ENCODE peak calls at places on chromosomes 2 and 18, in eight cellular contexts. D is tibial artery, Z is kidney, Y is IMR-90, P is GM23338, T is heart left ventricle, M is Peyer's patch, J is PC-9. N is an unnamed sample. For H3K36me3, the result is how much of the 10 kb centered on the place peaks cover.

GRCh38 chr2:21372654-21373053 is 248.9 kb downstream of the TDRD15 start:
- DNase-seq in D (no peak), Z (no peak), Y (peak), P (peak), T (no peak), M (no peak), J (no peak), N (no peak)

GRCh38 chr2:173513117-173513516 is 158.4 kb downstream of the CDCA7 start:
- DNase-seq in D (no peak), Z (no peak), Y (no peak), P (no peak), T (no peak), M (no peak), J (no peak), N (no peak)

GRCh38 chr2:127568128-127568527 is 32.6 kb downstream of the MYO7B start:
- DNase-seq in D (no peak), Z (peak), Y (no peak), P (no peak), T (no peak), M (peak), J (no peak), N (no peak)

GRCh38 chr2:100799701-100800100 is 20.2 kb upstream of the NPAS2 start:
- DNase-seq in D (no peak), Z (no peak), Y (no peak), P (no peak), T (no peak), M (no peak), J (no peak), N (no peak)

GRCh38 chr2:240256704-240257637 is 116.5 kb upstream of the OTOS start:
- DNase-seq in D (no peak), Z (peak), Y (no peak), P (no peak), T (no peak), M (no peak), J (no peak), N (no peak)

GRCh38 chr2:204110250-204111183 is 174.0 kb downstream of the ICOS start:
- DNase-seq in D (no peak), Z (no peak), Y (no peak), P (no peak), T (peak), M (peak), J (no peak), N (peak)

GRCh38 chr18:111292-112014 is 46.9 kb upstream of the USP14 start:
- DNase-seq in D (peak), Z (peak), Y (peak), P (peak), T (peak), M (peak), J (peak), N (peak)

GRCh38 chr18:51630706-51631105 is 433.2 kb upstream of the MEX3C start:
- DNase-seq in D (no peak), Z (no peak), Y (no peak), P (no peak), T (no peak), M (no peak), J (no peak), N (no peak)

GRCh38 chr2:38871432-38871831 is 4.3 kb downstream of the DHX57 start:
- DNase-seq in D (no peak), Z (no peak), Y (no peak), P (no peak), T (no peak), M (no peak), J (no peak), N (no peak)

GRCh38 chr2:134911386-134911785 is 7.2 kb upstream of the CCNT2 start:
- DNase-seq in D (no peak), Z (no peak), Y (no peak), P (no peak), T (no peak), M (no peak), J (no peak), N (no peak)

GRCh38 chr2:216833076-216833475 is 26.8 kb downstream of the TNP1 start:
- DNase-seq in D (peak), Z (peak), Y (no peak), P (no peak), T (no peak), M (no peak), J (no peak), N (no peak)

GRCh38 chr2:71101656-71102055 is 28.4 kb downstream of the MCEE start:
- DNase-seq in D (no peak), Z (no peak), Y (peak), P (no peak), T (no peak), M (no peak), J (no peak), N (no peak)

GRCh38 chr2:74739733-74740241 is 85.7 kb downstream of the SEMA4F start:
- DNase-seq in D (no peak), Z (no peak), Y (no peak), P (no peak), T (no peak), M (no peak), J (no peak), N (no peak)

GRCh38 chr2:144412727-144413126 is 107.2 kb downstream of the ZEB2 start:
- DNase-seq in D (no peak), Z (no peak), Y (no peak), P (no peak), T (no peak), M (no peak), J (no peak), N (no peak)

GRCh38 chr2:48420512-48421197 is 109.3 kb upstream of the STON1 start:
- DNase-seq in D (peak), Z (peak), Y (peak), P (peak), T (peak), M (peak), J (peak), N (peak)

GRCh38 chr2:74922592-74923227 is 35.7 kb upstream of the POLE4 start:
- DNase-seq in D (no peak), Z (no peak), Y (peak), P (no peak), T (no peak), M (no peak), J (no peak), N (no peak)

GRCh38 chr2:156321243-156321904 is 11.1 kb downstream of the NR4A2 start:
- DNase-seq in D (no peak), Z (peak), Y (no peak), P (peak), T (peak), M (peak), J (no peak), N (peak)

GRCh38 chr2:72892506-72893173 is 5.4 kb downstream of the SPR start:
- DNase-seq in D (no peak), Z (peak), Y (peak), P (peak), T (peak), M (peak), J (peak), N (peak)

GRCh38 chr2:45823723-45824206 is 172.3 kb downstream of the PRKCE start:
- DNase-seq in D (peak), Z (peak), Y (no peak), P (no peak), T (peak), M (no peak), J (no peak), N (no peak)

GRCh38 chr2:201167546-201167945 is 15.4 kb upstream of the CASP10 start:
- DNase-seq in D (no peak), Z (no peak), Y (no peak), P (no peak), T (no peak), M (no peak), J (no peak), N (no peak)

GRCh38 chr2:127705281-127706065 is 4.2 kb downstream of the SFT2D3 start:
- DNase-seq in D (no peak), Z (no peak), Y (peak), P (no peak), T (no peak), M (no peak), J (no peak), N (no peak)

GRCh38 chr2:194319222-194319992 is 1337.6 kb upstream of the SLC39A10 start:
- DNase-seq in D (no peak), Z (no peak), Y (no peak), P (peak), T (no peak), M (no peak), J (no peak), N (no peak)

GRCh38 chr2:28588231-28588725 is 92.4 kb downstream of the PLB1 start:
- DNase-seq in D (no peak), Z (no peak), Y (no peak), P (no peak), T (no peak), M (no peak), J (no peak), N (no peak)

GRCh38 chr2:121140734-121141133 is 144.3 kb downstream of the TFCP2L1 start:
- DNase-seq in D (no peak), Z (no peak), Y (no peak), P (no peak), T (no peak), M (no peak), J (peak), N (no peak)

GRCh38 chr2:29372185-29372584 is 257.0 kb downstream of the CLIP4 start:
- DNase-seq in D (no peak), Z (no peak), Y (no peak), P (no peak), T (no peak), M (no peak), J (no peak), N (no peak)

GRCh38 chr2:100397976-100398375 is 19.5 kb downstream of the CHST10 start:
- DNase-seq in D (no peak), Z (no peak), Y (no peak), P (no peak), T (no peak), M (no peak), J (no peak), N (no peak)

GRCh38 chr2:130368786-130369185 is 12.9 kb downstream of the PTPN18 start:
- DNase-seq in D (no peak), Z (no peak), Y (no peak), P (no peak), T (no peak), M (peak), J (no peak), N (no peak)

GRCh38 chr2:229174794-229175529 is 96.1 kb downstream of the PID1 start:
- DNase-seq in D (no peak), Z (no peak), Y (peak), P (no peak), T (no peak), M (no peak), J (no peak), N (no peak)

GRCh38 chr18:76688724-76689472 is 133.5 kb upstream of the ZNF236 start:
- DNase-seq in D (no peak), Z (no peak), Y (no peak), P (no peak), T (no peak), M (no peak), J (no peak), N (no peak)

GRCh38 chr2:14015113-14015512 is 617.4 kb upstream of the LRATD1 start:
- DNase-seq in D (no peak), Z (no peak), Y (no peak), P (no peak), T (no peak), M (no peak), J (no peak), N (no peak)

GRCh38 chr2:191032588-191033429 is 18.8 kb upstream of the STAT1 start:
- DNase-seq in D (no peak), Z (no peak), Y (no peak), P (no peak), T (no peak), M (no peak), J (no peak), N (no peak)

GRCh38 chr2:201950606-201951005 is 83.0 kb upstream of the FZD7 start:
- DNase-seq in D (no peak), Z (no peak), Y (peak), P (no peak), T (no peak), M (no peak), J (no peak), N (no peak)

GRCh38 chr2:204538179-204539009 is 6.9 kb upstream of the PARD3B start:
- DNase-seq in D (peak), Z (no peak), Y (peak), P (peak), T (no peak), M (no peak), J (no peak), N (no peak)

DNA sequence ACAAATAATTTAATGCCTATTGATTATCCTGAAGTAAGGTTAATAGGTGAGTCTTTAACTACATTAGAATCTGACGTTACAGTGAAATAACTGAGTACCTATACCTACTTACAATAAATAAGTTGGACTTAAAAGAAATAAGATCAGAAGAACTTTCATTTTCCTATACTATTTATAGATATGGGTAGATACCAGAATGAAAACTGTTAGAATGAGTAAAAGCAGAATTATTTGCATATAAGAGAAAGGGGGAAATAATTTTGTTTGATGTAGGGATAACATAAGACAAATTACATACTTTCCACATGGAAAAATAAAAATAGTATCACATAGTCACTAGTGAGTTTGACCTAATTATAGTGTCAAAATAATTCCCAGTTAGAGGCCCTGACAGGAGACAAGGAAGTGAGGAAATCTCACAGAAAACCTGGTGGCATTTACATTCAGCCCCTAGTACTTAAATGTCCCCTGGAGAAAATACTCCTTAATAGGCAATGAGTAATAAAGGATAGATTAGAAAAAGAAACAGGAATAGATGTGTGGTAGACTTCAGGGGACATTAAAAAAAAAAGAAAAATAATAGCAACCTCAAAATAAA is 28.6 kb downstream of the KCMF1 start:
- DNase-seq in D (no peak), Z (no peak), Y (no peak), P (no peak), T (no peak), M (no peak), J (no peak), N (no peak)
- H3K4me3 ChIP-seq in D (no peak), Z (no peak), Y (no peak), P (no peak), T (no peak), M (no peak), J (no peak), N (no peak)

DNA sequence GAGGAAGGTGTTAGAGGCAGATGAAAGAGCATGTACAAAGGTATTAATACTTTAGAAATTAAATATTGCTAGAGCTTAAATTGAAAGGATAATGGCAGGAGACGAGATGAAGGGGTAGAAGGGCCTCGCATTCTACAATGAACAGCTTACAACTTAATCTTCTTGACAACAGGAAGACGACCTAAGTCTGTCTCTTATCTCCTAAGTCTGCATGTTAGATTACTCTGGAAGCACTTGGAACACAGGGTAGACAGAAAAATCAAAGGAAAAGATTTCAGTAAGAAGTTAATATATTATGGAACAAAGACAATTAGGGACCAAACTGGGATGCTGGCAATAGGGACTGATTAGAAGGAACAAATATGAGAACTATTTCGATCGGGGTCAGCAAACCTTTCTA is 34.9 kb downstream of the SMC6 start:
- DNase-seq in D (no peak), Z (no peak), Y (no peak), P (no peak), T (no peak), M (no peak), J (no peak), N (no peak)
- H3K36me3 ChIP-seq in D (half or more), Z (under half), Y (under half), P (half or more), T (half or more), M (under half), J (under half), N (under half)

DNA sequence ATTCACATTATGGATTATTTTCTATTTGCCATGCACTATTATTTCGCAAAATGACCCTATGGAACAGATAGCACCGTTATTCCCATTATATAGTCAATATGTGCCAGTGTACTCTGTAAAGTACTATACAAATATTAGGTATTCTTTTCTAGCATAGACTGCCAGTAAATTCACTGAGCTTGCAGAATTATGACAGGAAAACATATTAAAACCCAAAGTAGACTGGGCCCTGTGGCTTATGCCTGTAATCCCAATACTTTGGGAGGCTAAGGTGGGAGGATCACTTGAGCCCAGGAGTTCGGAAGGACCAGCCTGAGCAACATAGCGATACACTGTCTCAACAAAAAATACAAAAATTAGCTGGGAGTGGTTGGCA is 1.1 kb upstream of the DYM start:
- DNase-seq in D (no peak), Z (no peak), Y (no peak), P (no peak), T (no peak), M (no peak), J (no peak), N (no peak)
- H3K4me3 ChIP-seq in D (no peak), Z (no peak), Y (no peak), P (no peak), T (no peak), M (no peak), J (no peak), N (no peak)

GRCh38 chr18:62897153-62897552 is 181.8 kb downstream of the PHLPP1 start:
- DNase-seq in D (no peak), Z (no peak), Y (peak), P (no peak), T (no peak), M (no peak), J (no peak), N (no peak)
- H3K36me3 ChIP-seq in D (under half), Z (under half), Y (under half), P (under half), T (under half), M (under half), J (under half), N (under half)

GRCh38 chr2:50491541-50492114 is 540.3 kb downstream of the NRXN1 start:
- DNase-seq in D (no peak), Z (no peak), Y (peak), P (peak), T (no peak), M (peak), J (no peak), N (peak)
- H3K4me3 ChIP-seq in D (no peak), Z (no peak), Y (no peak), P (no peak), T (peak), M (no peak), J (no peak), N (no peak)

GRCh38 chr18:32110005-32110404 is 18.3 kb downstream of the RNF138 start:
- DNase-seq in D (no peak), Z (no peak), Y (no peak), P (no peak), T (no peak), M (no peak), J (no peak), N (no peak)

GRCh38 chr18:32114293-32114692 is 22.6 kb downstream of the RNF138 start:
- DNase-seq in D (no peak), Z (no peak), Y (no peak), P (no peak), T (no peak), M (no peak), J (no peak), N (no peak)

GRCh38 chr18:32111706-32112105 is 20.0 kb downstream of the RNF138 start:
- DNase-seq in D (no peak), Z (no peak), Y (no peak), P (no peak), T (no peak), M (no peak), J (no peak), N (no peak)
- H3K36me3 ChIP-seq in D (under half), Z (under half), Y (under half), P (under half), T (half or more), M (under half), J (under half), N (under half)

DNA sequence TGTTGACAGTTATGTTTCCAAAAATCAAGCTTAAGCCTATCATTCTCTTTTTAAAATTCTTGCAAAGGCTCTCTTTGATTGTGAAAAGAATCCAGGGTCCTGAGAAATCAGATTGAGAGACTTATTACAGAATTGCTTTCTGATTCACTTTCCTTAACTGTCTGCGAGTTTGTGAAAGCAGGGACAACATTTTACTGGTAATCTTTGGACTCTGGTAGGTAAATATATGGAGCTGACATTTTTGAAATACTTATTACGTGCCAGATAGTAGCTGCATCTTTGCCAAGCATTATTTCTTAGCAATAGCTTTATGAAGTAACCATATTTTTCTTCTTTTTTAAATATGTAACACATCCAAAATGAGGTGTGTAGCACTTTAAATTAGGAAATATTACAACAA is 570.9 kb downstream of the CMPK2 start:
- DNase-seq in D (no peak), Z (no peak), Y (no peak), P (no peak), T (no peak), M (no peak), J (no peak), N (no peak)
- H3K4me3 ChIP-seq in D (no peak), Z (no peak), Y (no peak), P (no peak), T (no peak), M (no peak), J (no peak), N (no peak)

DNA sequence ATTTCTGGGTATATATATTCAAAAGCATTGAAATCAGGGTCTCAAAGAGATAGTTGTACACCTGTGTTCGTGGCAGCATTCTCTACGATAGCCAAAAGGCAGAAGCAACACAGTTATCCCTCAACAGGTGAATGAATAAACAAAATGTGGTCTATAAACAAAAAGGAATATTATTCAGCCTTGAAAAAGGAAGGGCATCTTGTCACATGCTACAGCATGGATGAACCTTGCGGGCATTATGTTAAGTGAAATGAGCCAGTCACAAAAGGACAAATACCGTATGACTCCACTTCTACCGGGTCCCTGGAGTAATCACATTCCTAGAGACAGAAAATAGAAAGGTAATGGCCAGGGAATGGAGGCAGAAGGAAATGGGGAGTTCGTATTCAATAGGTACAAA is 228.8 kb downstream of the SH3BP4 start:
- DNase-seq in D (no peak), Z (no peak), Y (no peak), P (no peak), T (no peak), M (no peak), J (no peak), N (no peak)
- H3K36me3 ChIP-seq in D (under half), Z (under half), Y (under half), P (under half), T (under half), M (under half), J (under half), N (under half)

GRCh38 chr18:28288784-28289183 is 111.9 kb upstream of the CDH2 start:
- DNase-seq in D (no peak), Z (no peak), Y (no peak), P (no peak), T (no peak), M (no peak), J (no peak), N (no peak)
- H3K4me3 ChIP-seq in D (no peak), Z (no peak), Y (no peak), P (no peak), T (no peak), M (no peak), J (no peak), N (no peak)

GRCh38 chr2:241990466-241990865 is 120.9 kb downstream of the RTP5 start:
- DNase-seq in D (no peak), Z (no peak), Y (no peak), P (no peak), T (no peak), M (no peak), J (no peak), N (no peak)
- H3K36me3 ChIP-seq in D (under half), Z (under half), Y (under half), P (under half), T (under half), M (under half), J (under half), N (under half)

N was measured in CD4-positive, alpha-beta memory T cell.